ENCODE peak calls at places on chromosomes 4 and X, in six cellular contexts. One of them, this sample, is unnamed.

GRCh38 chrX:136794080-136794479 is 13.3 kb upstream of the ARHGEF6 start:
- DNase-seq in endothelial cell of umbilical vein: no peak
- DNase-seq in ovary: no peak
- DNase-seq in WTC11: no peak
- DNase-seq in mesothelial cell of epicardium: no peak
- DNase-seq in left lung: no peak
- DNase-seq in this sample: no peak

GRCh38 chr4:142282870-142283431 is 563.1 kb downstream of the INPP4B start:
- DNase-seq in ovary: no peak
- DNase-seq in mesothelial cell of epicardium: no peak
- DNase-seq in endothelial cell of umbilical vein: peak
- DNase-seq in WTC11: no peak
- DNase-seq in left lung: no peak
- DNase-seq in this sample: peak

GRCh38 chr4:20422398-20422797 is 170.7 kb downstream of the SLIT2 start:
- DNase-seq in ovary: no peak
- DNase-seq in endothelial cell of umbilical vein: peak
- DNase-seq in WTC11: peak
- DNase-seq in mesothelial cell of epicardium: peak
- DNase-seq in left lung: no peak
- DNase-seq in this sample: peak

GRCh38 chr4:104420766-104421165 is 73.9 kb downstream of the CXXC4 start:
- DNase-seq in WTC11: peak
- DNase-seq in endothelial cell of umbilical vein: no peak
- DNase-seq in ovary: no peak
- DNase-seq in mesothelial cell of epicardium: no peak
- DNase-seq in left lung: no peak
- DNase-seq in this sample: no peak

GRCh38 chr4:74370912-74371311 is 6.0 kb downstream of the EREG start:
- DNase-seq in left lung: no peak
- DNase-seq in WTC11: peak
- DNase-seq in endothelial cell of umbilical vein: peak
- DNase-seq in ovary: no peak
- DNase-seq in mesothelial cell of epicardium: no peak
- DNase-seq in this sample: peak

GRCh38 chrX:154412468-154412867 is 1.1 kb downstream of the TAFAZZIN start:
- DNase-seq in ovary: no peak
- DNase-seq in endothelial cell of umbilical vein: no peak
- DNase-seq in WTC11: no peak
- DNase-seq in left lung: no peak
- DNase-seq in mesothelial cell of epicardium: no peak
- DNase-seq in this sample: no peak

GRCh38 chrX:139222511-139223200 is 307.9 kb upstream of the F9 start:
- DNase-seq in ovary: no peak
- DNase-seq in left lung: no peak
- DNase-seq in mesothelial cell of epicardium: no peak
- DNase-seq in endothelial cell of umbilical vein: no peak
- DNase-seq in WTC11: no peak
- DNase-seq in this sample: no peak

GRCh38 chr4:150133605-150134004 is 55.4 kb downstream of the DCLK2 start:
- DNase-seq in endothelial cell of umbilical vein: no peak
- DNase-seq in WTC11: no peak
- DNase-seq in ovary: no peak
- DNase-seq in left lung: no peak
- DNase-seq in mesothelial cell of epicardium: no peak
- DNase-seq in this sample: no peak

GRCh38 chr4:29861307-29861706 is 858.9 kb upstream of the PCDH7 start:
- DNase-seq in ovary: no peak
- DNase-seq in mesothelial cell of epicardium: no peak
- DNase-seq in WTC11: no peak
- DNase-seq in left lung: no peak
- DNase-seq in endothelial cell of umbilical vein: no peak
- DNase-seq in this sample: peak

GRCh38 chrX:9746148-9746880 is 19.3 kb downstream of the GPR143 start:
- DNase-seq in ovary: no peak
- DNase-seq in endothelial cell of umbilical vein: peak
- DNase-seq in mesothelial cell of epicardium: no peak
- DNase-seq in left lung: no peak
- DNase-seq in WTC11: no peak
- DNase-seq in this sample: peak

GRCh38 chrX:41350150-41350975 is 16.4 kb downstream of the DDX3X start:
- DNase-seq in endothelial cell of umbilical vein: peak
- DNase-seq in left lung: no peak
- DNase-seq in mesothelial cell of epicardium: no peak
- DNase-seq in ovary: no peak
- DNase-seq in WTC11: no peak
- DNase-seq in this sample: no peak

GRCh38 chrX:10833299-10834169 is 213.1 kb upstream of the MID1 start:
- DNase-seq in left lung: peak
- DNase-seq in mesothelial cell of epicardium: peak
- DNase-seq in endothelial cell of umbilical vein: no peak
- DNase-seq in WTC11: peak
- DNase-seq in ovary: peak
- DNase-seq in this sample: peak

GRCh38 chrX:150370589-150371312 is 7.6 kb downstream of the MAMLD1 start:
- DNase-seq in WTC11: no peak
- DNase-seq in mesothelial cell of epicardium: no peak
- DNase-seq in endothelial cell of umbilical vein: no peak
- DNase-seq in ovary: no peak
- DNase-seq in left lung: no peak
- DNase-seq in this sample: no peak

GRCh38 chr4:118774989-118775388 is 60.9 kb downstream of the SEC24D start:
- DNase-seq in WTC11: no peak
- DNase-seq in mesothelial cell of epicardium: no peak
- DNase-seq in left lung: no peak
- DNase-seq in ovary: no peak
- DNase-seq in endothelial cell of umbilical vein: peak
- DNase-seq in this sample: no peak

GRCh38 chrX:109600114-109600710 is 24.8 kb downstream of the KCNE5 start:
- DNase-seq in WTC11: peak
- DNase-seq in ovary: no peak
- DNase-seq in mesothelial cell of epicardium: no peak
- DNase-seq in left lung: peak
- DNase-seq in endothelial cell of umbilical vein: no peak
- DNase-seq in this sample: no peak

GRCh38 chrX:155997436-155997835 is at the start of gene IL9R:
- DNase-seq in mesothelial cell of epicardium: no peak
- DNase-seq in endothelial cell of umbilical vein: no peak
- DNase-seq in ovary: no peak
- DNase-seq in WTC11: no peak
- DNase-seq in left lung: no peak
- DNase-seq in this sample: no peak

GRCh38 chr4:100022792-100023222 is 72.7 kb upstream of the H2AZ1 start:
- DNase-seq in mesothelial cell of epicardium: no peak
- DNase-seq in WTC11: peak
- DNase-seq in left lung: no peak
- DNase-seq in endothelial cell of umbilical vein: no peak
- DNase-seq in ovary: no peak
- DNase-seq in this sample: no peak

GRCh38 chr4:81826336-81826735 is 354.6 kb upstream of the RASGEF1B start:
- DNase-seq in ovary: no peak
- DNase-seq in left lung: no peak
- DNase-seq in WTC11: no peak
- DNase-seq in endothelial cell of umbilical vein: no peak
- DNase-seq in mesothelial cell of epicardium: no peak
- DNase-seq in this sample: no peak

GRCh38 chr4:107654694-107655093 is 65.3 kb downstream of the PAPSS1 start:
- DNase-seq in endothelial cell of umbilical vein: no peak
- DNase-seq in left lung: no peak
- DNase-seq in ovary: no peak
- DNase-seq in mesothelial cell of epicardium: no peak
- DNase-seq in WTC11: peak
- DNase-seq in this sample: no peak

GRCh38 chr4:81651500-81651899 is 179.8 kb upstream of the RASGEF1B start:
- DNase-seq in ovary: no peak
- DNase-seq in endothelial cell of umbilical vein: no peak
- DNase-seq in left lung: no peak
- DNase-seq in mesothelial cell of epicardium: no peak
- DNase-seq in WTC11: no peak
- DNase-seq in this sample: no peak

GRCh38 chr4:89570931-89571330 is 263.3 kb upstream of the GPRIN3 start:
- DNase-seq in left lung: no peak
- DNase-seq in endothelial cell of umbilical vein: no peak
- DNase-seq in mesothelial cell of epicardium: no peak
- DNase-seq in ovary: no peak
- DNase-seq in WTC11: no peak
- DNase-seq in this sample: no peak

GRCh38 chr4:7590205-7590604 is 155.5 kb upstream of the PSAPL1 start:
- DNase-seq in mesothelial cell of epicardium: no peak
- DNase-seq in WTC11: no peak
- DNase-seq in ovary: no peak
- DNase-seq in endothelial cell of umbilical vein: no peak
- DNase-seq in left lung: no peak
- DNase-seq in this sample: no peak

GRCh38 chr4:158796370-158797140 is 27.7 kb downstream of the FNIP2 start:
- DNase-seq in left lung: peak
- DNase-seq in endothelial cell of umbilical vein: no peak
- DNase-seq in mesothelial cell of epicardium: no peak
- DNase-seq in WTC11: no peak
- DNase-seq in ovary: no peak
- DNase-seq in this sample: peak

GRCh38 chrX:69615779-69616519 is at the start of gene EDA:
- DNase-seq in endothelial cell of umbilical vein: peak
- DNase-seq in mesothelial cell of epicardium: peak
- DNase-seq in WTC11: peak
- DNase-seq in left lung: peak
- DNase-seq in ovary: peak
- DNase-seq in this sample: peak

GRCh38 chrX:88605222-88605583 is 141.8 kb upstream of the CPXCR1 start:
- DNase-seq in left lung: no peak
- DNase-seq in mesothelial cell of epicardium: no peak
- DNase-seq in endothelial cell of umbilical vein: no peak
- DNase-seq in WTC11: no peak
- DNase-seq in ovary: no peak
- DNase-seq in this sample: no peak

GRCh38 chr4:43411226-43411625 is 518.7 kb downstream of the GRXCR1 start:
- DNase-seq in endothelial cell of umbilical vein: no peak
- DNase-seq in WTC11: no peak
- DNase-seq in left lung: no peak
- DNase-seq in ovary: no peak
- DNase-seq in mesothelial cell of epicardium: no peak
- DNase-seq in this sample: no peak

GRCh38 chr4:10182446-10183424 is 66.1 kb upstream of the WDR1 start:
- DNase-seq in mesothelial cell of epicardium: no peak
- DNase-seq in left lung: no peak
- DNase-seq in endothelial cell of umbilical vein: no peak
- DNase-seq in ovary: no peak
- DNase-seq in WTC11: no peak
- DNase-seq in this sample: no peak

GRCh38 chr4:128163177-128164117 is 102.3 kb downstream of the LARP1B start:
- DNase-seq in ovary: no peak
- DNase-seq in left lung: no peak
- DNase-seq in WTC11: no peak
- DNase-seq in endothelial cell of umbilical vein: peak
- DNase-seq in mesothelial cell of epicardium: no peak
- DNase-seq in this sample: peak

GRCh38 chr4:128166982-128167381 is 105.9 kb downstream of the LARP1B start:
- DNase-seq in endothelial cell of umbilical vein: peak
- DNase-seq in ovary: no peak
- DNase-seq in mesothelial cell of epicardium: no peak
- DNase-seq in left lung: no peak
- DNase-seq in WTC11: no peak
- DNase-seq in this sample: no peak

GRCh38 chr4:128169245-128169644 is 108.1 kb downstream of the LARP1B start:
- DNase-seq in WTC11: no peak
- DNase-seq in mesothelial cell of epicardium: no peak
- DNase-seq in left lung: no peak
- DNase-seq in ovary: no peak
- DNase-seq in endothelial cell of umbilical vein: no peak
- DNase-seq in this sample: no peak

GRCh38 chr4:128168701-128169100 is 107.6 kb downstream of the LARP1B start:
- DNase-seq in mesothelial cell of epicardium: no peak
- DNase-seq in ovary: no peak
- DNase-seq in WTC11: no peak
- DNase-seq in endothelial cell of umbilical vein: no peak
- DNase-seq in left lung: no peak
- DNase-seq in this sample: no peak
- TF ChIP-seq CTCF in mesothelial cell of epicardium: no peak
- TF ChIP-seq CTCF in ovary: no peak
- TF ChIP-seq CTCF in WTC11: no peak
- TF ChIP-seq CTCF in endothelial cell of umbilical vein: no peak
- TF ChIP-seq CTCF in left lung: no peak
- TF ChIP-seq CTCF in this sample: no peak

GRCh38 chr4:52600275-52600674 is 58.8 kb downstream of the USP46 start:
- DNase-seq in WTC11: no peak
- DNase-seq in ovary: no peak
- DNase-seq in endothelial cell of umbilical vein: no peak
- DNase-seq in mesothelial cell of epicardium: no peak
- DNase-seq in left lung: no peak
- DNase-seq in this sample: no peak
- TF ChIP-seq CTCF in WTC11: no peak
- TF ChIP-seq CTCF in ovary: no peak
- TF ChIP-seq CTCF in endothelial cell of umbilical vein: no peak
- TF ChIP-seq CTCF in mesothelial cell of epicardium: no peak
- TF ChIP-seq CTCF in left lung: no peak
- TF ChIP-seq CTCF in this sample: no peak

DNA sequence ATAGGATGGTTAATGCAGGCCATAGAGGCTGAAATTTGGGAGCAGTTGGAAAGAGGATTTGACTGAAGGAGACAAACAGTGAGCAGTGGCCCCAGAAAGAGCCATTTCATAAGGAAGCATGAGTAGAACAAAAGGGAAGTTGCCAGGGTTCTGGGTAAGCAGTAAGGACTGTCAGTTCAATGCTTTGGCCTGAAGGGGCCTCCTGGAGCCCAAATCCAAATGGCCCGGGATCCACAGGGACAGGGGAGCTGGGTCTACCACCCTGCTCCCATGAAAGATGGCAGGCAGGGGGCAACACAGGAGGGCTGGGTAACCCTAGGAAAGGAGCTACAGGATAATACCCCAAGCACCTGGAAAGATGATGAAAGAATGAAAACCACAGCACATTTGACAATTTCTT is 4.1 kb upstream of the INTS6L start:
- DNase-seq in WTC11: peak
- DNase-seq in ovary: no peak
- DNase-seq in mesothelial cell of epicardium: no peak
- DNase-seq in left lung: no peak
- DNase-seq in endothelial cell of umbilical vein: no peak
- DNase-seq in this sample: peak
- TF ChIP-seq CTCF in WTC11: no peak
- TF ChIP-seq CTCF in ovary: no peak
- TF ChIP-seq CTCF in mesothelial cell of epicardium: no peak
- TF ChIP-seq CTCF in left lung: no peak
- TF ChIP-seq CTCF in endothelial cell of umbilical vein: no peak
- TF ChIP-seq CTCF in this sample: peak

GRCh38 chrX:28178206-28178605 is 197.0 kb upstream of the DCAF8L1 start:
- DNase-seq in endothelial cell of umbilical vein: no peak
- DNase-seq in left lung: no peak
- DNase-seq in mesothelial cell of epicardium: no peak
- DNase-seq in WTC11: no peak
- DNase-seq in ovary: no peak
- DNase-seq in this sample: no peak

DNA sequence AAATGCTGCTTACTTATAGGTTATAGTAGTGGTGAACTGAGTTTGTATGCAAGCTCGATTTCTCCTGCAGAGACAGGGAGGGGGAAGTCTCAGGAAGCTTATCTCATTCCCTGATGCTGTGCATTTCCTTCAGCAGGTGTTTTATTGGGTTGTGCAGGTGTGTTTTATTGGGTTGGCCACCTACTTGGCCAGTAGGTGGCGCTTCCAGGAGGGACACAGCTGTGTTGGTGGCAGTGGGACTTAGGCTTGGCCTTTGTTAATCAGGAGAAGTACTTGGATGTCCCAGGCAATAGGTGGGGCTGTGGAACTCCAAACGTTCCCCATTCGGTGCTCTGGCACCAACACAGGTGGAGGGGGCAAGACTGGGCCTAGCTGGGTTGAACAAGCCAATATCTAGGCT is 196.0 kb upstream of the DCAF8L1 start:
- DNase-seq in left lung: no peak
- DNase-seq in endothelial cell of umbilical vein: no peak
- DNase-seq in ovary: no peak
- DNase-seq in mesothelial cell of epicardium: no peak
- DNase-seq in WTC11: peak
- DNase-seq in this sample: peak
- TF ChIP-seq CTCF in left lung: no peak
- TF ChIP-seq CTCF in endothelial cell of umbilical vein: peak
- TF ChIP-seq CTCF in ovary: no peak
- TF ChIP-seq CTCF in mesothelial cell of epicardium: peak
- TF ChIP-seq CTCF in WTC11: peak
- TF ChIP-seq CTCF in this sample: peak